ENCODE peak calls at places on chromosomes 7 and 10, in seven cellular contexts. One of them, this sample, is unnamed.

GRCh38 chr10:51425431-51425830 is 274.0 kb downstream of the CSTF2T start:
- DNase-seq in GM19239: no peak
- DNase-seq in left cardiac atrium: peak
- DNase-seq in iPS DF 6.9: no peak
- DNase-seq in fibroblast of pulmonary artery: peak
- DNase-seq in dorsolateral prefrontal cortex: no peak
- DNase-seq in smooth muscle cell of the brain vasculature: peak
- DNase-seq in this sample: no peak

GRCh38 chr10:72276013-72276387 is 2.3 kb downstream of the DDIT4 start:
- DNase-seq in GM19239: no peak
- DNase-seq in left cardiac atrium: no peak
- DNase-seq in iPS DF 6.9: no peak
- DNase-seq in fibroblast of pulmonary artery: peak
- DNase-seq in dorsolateral prefrontal cortex: no peak
- DNase-seq in smooth muscle cell of the brain vasculature: no peak
- DNase-seq in this sample: no peak

GRCh38 chr7:128831994-128832879 is 2.0 kb downstream of the FLNC start:
- DNase-seq in GM19239: no peak
- DNase-seq in left cardiac atrium: peak
- DNase-seq in iPS DF 6.9: no peak
- DNase-seq in fibroblast of pulmonary artery: peak
- DNase-seq in dorsolateral prefrontal cortex: no peak
- DNase-seq in smooth muscle cell of the brain vasculature: no peak
- DNase-seq in this sample: peak

GRCh38 chr7:33880787-33881186 is 24.6 kb upstream of the BMPER start:
- DNase-seq in GM19239: no peak
- DNase-seq in left cardiac atrium: no peak
- DNase-seq in iPS DF 6.9: no peak
- DNase-seq in fibroblast of pulmonary artery: peak
- DNase-seq in dorsolateral prefrontal cortex: no peak
- DNase-seq in smooth muscle cell of the brain vasculature: no peak
- DNase-seq in this sample: no peak

GRCh38 chr7:157614457-157615020 is 277.7 kb downstream of the DNAJB6 start:
- DNase-seq in GM19239: no peak
- DNase-seq in left cardiac atrium: no peak
- DNase-seq in iPS DF 6.9: no peak
- DNase-seq in fibroblast of pulmonary artery: no peak
- DNase-seq in dorsolateral prefrontal cortex: no peak
- DNase-seq in smooth muscle cell of the brain vasculature: no peak
- DNase-seq in this sample: no peak

GRCh38 chr10:129274928-129275474 is 192.0 kb upstream of the MGMT start:
- DNase-seq in GM19239: no peak
- DNase-seq in left cardiac atrium: no peak
- DNase-seq in iPS DF 6.9: peak
- DNase-seq in fibroblast of pulmonary artery: no peak
- DNase-seq in dorsolateral prefrontal cortex: no peak
- DNase-seq in smooth muscle cell of the brain vasculature: no peak
- DNase-seq in this sample: no peak

GRCh38 chr10:130434446-130435385 is 298.5 kb downstream of the GLRX3 start:
- DNase-seq in GM19239: no peak
- DNase-seq in left cardiac atrium: no peak
- DNase-seq in iPS DF 6.9: no peak
- DNase-seq in fibroblast of pulmonary artery: no peak
- DNase-seq in dorsolateral prefrontal cortex: no peak
- DNase-seq in smooth muscle cell of the brain vasculature: no peak
- DNase-seq in this sample: no peak

GRCh38 chr10:62618576-62619408 is 185.7 kb upstream of the ADO start:
- DNase-seq in GM19239: no peak
- DNase-seq in left cardiac atrium: peak
- DNase-seq in iPS DF 6.9: no peak
- DNase-seq in fibroblast of pulmonary artery: peak
- DNase-seq in dorsolateral prefrontal cortex: no peak
- DNase-seq in smooth muscle cell of the brain vasculature: no peak
- DNase-seq in this sample: no peak

GRCh38 chr10:61283489-61284221 is 169.5 kb downstream of the TMEM26 start:
- DNase-seq in GM19239: no peak
- DNase-seq in left cardiac atrium: no peak
- DNase-seq in iPS DF 6.9: no peak
- DNase-seq in fibroblast of pulmonary artery: peak
- DNase-seq in dorsolateral prefrontal cortex: no peak
- DNase-seq in smooth muscle cell of the brain vasculature: no peak
- DNase-seq in this sample: no peak

GRCh38 chr10:33478675-33479125 is 144.2 kb upstream of the NRP1 start:
- DNase-seq in GM19239: no peak
- DNase-seq in left cardiac atrium: no peak
- DNase-seq in iPS DF 6.9: no peak
- DNase-seq in fibroblast of pulmonary artery: no peak
- DNase-seq in dorsolateral prefrontal cortex: no peak
- DNase-seq in smooth muscle cell of the brain vasculature: no peak
- DNase-seq in this sample: no peak

GRCh38 chr7:96187735-96188622 is 133.9 kb downstream of the SLC25A13 start:
- DNase-seq in GM19239: no peak
- DNase-seq in left cardiac atrium: no peak
- DNase-seq in iPS DF 6.9: no peak
- DNase-seq in fibroblast of pulmonary artery: no peak
- DNase-seq in dorsolateral prefrontal cortex: no peak
- DNase-seq in smooth muscle cell of the brain vasculature: no peak
- DNase-seq in this sample: no peak

GRCh38 chr10:101162677-101163076 is 31.6 kb downstream of the TLX1 start:
- DNase-seq in GM19239: no peak
- DNase-seq in left cardiac atrium: no peak
- DNase-seq in iPS DF 6.9: no peak
- DNase-seq in fibroblast of pulmonary artery: no peak
- DNase-seq in dorsolateral prefrontal cortex: no peak
- DNase-seq in smooth muscle cell of the brain vasculature: no peak
- DNase-seq in this sample: no peak

GRCh38 chr10:21975378-21975990 is 28.0 kb downstream of the DNAJC1 start:
- DNase-seq in GM19239: no peak
- DNase-seq in left cardiac atrium: no peak
- DNase-seq in iPS DF 6.9: no peak
- DNase-seq in fibroblast of pulmonary artery: no peak
- DNase-seq in dorsolateral prefrontal cortex: no peak
- DNase-seq in smooth muscle cell of the brain vasculature: no peak
- DNase-seq in this sample: no peak

GRCh38 chr10:97640868-97641811 is 669 bp downstream of the PI4K2A start:
- DNase-seq in GM19239: no peak
- DNase-seq in left cardiac atrium: peak
- DNase-seq in iPS DF 6.9: no peak
- DNase-seq in fibroblast of pulmonary artery: peak
- DNase-seq in dorsolateral prefrontal cortex: no peak
- DNase-seq in smooth muscle cell of the brain vasculature: no peak
- DNase-seq in this sample: peak

GRCh38 chr10:5698062-5698461 is 13.4 kb downstream of the TASOR2 start:
- DNase-seq in GM19239: no peak
- DNase-seq in left cardiac atrium: no peak
- DNase-seq in iPS DF 6.9: no peak
- DNase-seq in fibroblast of pulmonary artery: no peak
- DNase-seq in dorsolateral prefrontal cortex: no peak
- DNase-seq in smooth muscle cell of the brain vasculature: no peak
- DNase-seq in this sample: no peak

GRCh38 chr10:122471531-122472177 is 10.3 kb downstream of the HTRA1 start:
- DNase-seq in GM19239: no peak
- DNase-seq in left cardiac atrium: no peak
- DNase-seq in iPS DF 6.9: no peak
- DNase-seq in fibroblast of pulmonary artery: no peak
- DNase-seq in dorsolateral prefrontal cortex: no peak
- DNase-seq in smooth muscle cell of the brain vasculature: no peak
- DNase-seq in this sample: no peak

GRCh38 chr10:7956508-7956907 is 98.0 kb upstream of the GATA3 start:
- DNase-seq in GM19239: peak
- DNase-seq in left cardiac atrium: no peak
- DNase-seq in iPS DF 6.9: no peak
- DNase-seq in fibroblast of pulmonary artery: peak
- DNase-seq in dorsolateral prefrontal cortex: no peak
- DNase-seq in smooth muscle cell of the brain vasculature: no peak
- DNase-seq in this sample: no peak

GRCh38 chr7:120554960-120555571 is 282.1 kb downstream of the KCND2 start:
- DNase-seq in GM19239: peak
- DNase-seq in left cardiac atrium: no peak
- DNase-seq in iPS DF 6.9: peak
- DNase-seq in fibroblast of pulmonary artery: peak
- DNase-seq in dorsolateral prefrontal cortex: no peak
- DNase-seq in smooth muscle cell of the brain vasculature: no peak
- DNase-seq in this sample: no peak

GRCh38 chr7:122316467-122317394 is 12.2 kb upstream of the FEZF1 start:
- DNase-seq in GM19239: no peak
- DNase-seq in left cardiac atrium: no peak
- DNase-seq in iPS DF 6.9: no peak
- DNase-seq in fibroblast of pulmonary artery: no peak
- DNase-seq in dorsolateral prefrontal cortex: no peak
- DNase-seq in smooth muscle cell of the brain vasculature: no peak
- DNase-seq in this sample: no peak

GRCh38 chr10:99775850-99776249 is 6.6 kb upstream of the ABCC2 start:
- DNase-seq in GM19239: no peak
- DNase-seq in left cardiac atrium: no peak
- DNase-seq in iPS DF 6.9: no peak
- DNase-seq in fibroblast of pulmonary artery: peak
- DNase-seq in dorsolateral prefrontal cortex: no peak
- DNase-seq in smooth muscle cell of the brain vasculature: peak
- DNase-seq in this sample: no peak

GRCh38 chr7:123424463-123424862 is 109.9 kb downstream of the IQUB start:
- DNase-seq in GM19239: no peak
- DNase-seq in left cardiac atrium: no peak
- DNase-seq in iPS DF 6.9: no peak
- DNase-seq in fibroblast of pulmonary artery: no peak
- DNase-seq in dorsolateral prefrontal cortex: no peak
- DNase-seq in smooth muscle cell of the brain vasculature: no peak
- DNase-seq in this sample: no peak

GRCh38 chr10:78045237-78045636 is 11.6 kb downstream of the RPS24 start:
- DNase-seq in GM19239: no peak
- DNase-seq in left cardiac atrium: no peak
- DNase-seq in iPS DF 6.9: no peak
- DNase-seq in fibroblast of pulmonary artery: no peak
- DNase-seq in dorsolateral prefrontal cortex: no peak
- DNase-seq in smooth muscle cell of the brain vasculature: no peak
- DNase-seq in this sample: no peak

GRCh38 chr7:29878081-29878688 is 71.9 kb downstream of the WIPF3 start:
- DNase-seq in GM19239: no peak
- DNase-seq in left cardiac atrium: no peak
- DNase-seq in iPS DF 6.9: no peak
- DNase-seq in fibroblast of pulmonary artery: peak
- DNase-seq in dorsolateral prefrontal cortex: no peak
- DNase-seq in smooth muscle cell of the brain vasculature: peak
- DNase-seq in this sample: no peak

GRCh38 chr7:27238979-27239779 is 3.4 kb upstream of the EVX1 start:
- DNase-seq in GM19239: no peak
- DNase-seq in left cardiac atrium: no peak
- DNase-seq in iPS DF 6.9: no peak
- DNase-seq in fibroblast of pulmonary artery: no peak
- DNase-seq in dorsolateral prefrontal cortex: no peak
- DNase-seq in smooth muscle cell of the brain vasculature: no peak
- DNase-seq in this sample: no peak

GRCh38 chr10:93707623-93708022 is 5.2 kb upstream of the FRA10AC1 start:
- DNase-seq in GM19239: no peak
- DNase-seq in left cardiac atrium: no peak
- DNase-seq in iPS DF 6.9: no peak
- DNase-seq in fibroblast of pulmonary artery: no peak
- DNase-seq in dorsolateral prefrontal cortex: no peak
- DNase-seq in smooth muscle cell of the brain vasculature: no peak
- DNase-seq in this sample: no peak

GRCh38 chr7:44087914-44088838 is 5.8 kb upstream of the POLM start:
- DNase-seq in GM19239: no peak
- DNase-seq in left cardiac atrium: peak
- DNase-seq in iPS DF 6.9: no peak
- DNase-seq in fibroblast of pulmonary artery: peak
- DNase-seq in dorsolateral prefrontal cortex: no peak
- DNase-seq in smooth muscle cell of the brain vasculature: peak
- DNase-seq in this sample: no peak

GRCh38 chr7:112080974-112081373 is 125.2 kb downstream of the DOCK4 start:
- DNase-seq in GM19239: peak
- DNase-seq in left cardiac atrium: no peak
- DNase-seq in iPS DF 6.9: no peak
- DNase-seq in fibroblast of pulmonary artery: peak
- DNase-seq in dorsolateral prefrontal cortex: no peak
- DNase-seq in smooth muscle cell of the brain vasculature: peak
- DNase-seq in this sample: no peak

GRCh38 chr10:18097524-18097923 is 42.7 kb upstream of the CACNB2 start:
- DNase-seq in GM19239: no peak
- DNase-seq in left cardiac atrium: no peak
- DNase-seq in iPS DF 6.9: no peak
- DNase-seq in fibroblast of pulmonary artery: peak
- DNase-seq in dorsolateral prefrontal cortex: no peak
- DNase-seq in smooth muscle cell of the brain vasculature: no peak
- DNase-seq in this sample: no peak

GRCh38 chr7:96973986-96974385 is 31.4 kb upstream of the DLX6 start:
- DNase-seq in GM19239: no peak
- DNase-seq in left cardiac atrium: no peak
- DNase-seq in iPS DF 6.9: no peak
- DNase-seq in fibroblast of pulmonary artery: peak
- DNase-seq in dorsolateral prefrontal cortex: no peak
- DNase-seq in smooth muscle cell of the brain vasculature: no peak
- DNase-seq in this sample: no peak

GRCh38 chr7:124652237-124652636 is 113.4 kb downstream of the GPR37 start:
- DNase-seq in GM19239: no peak
- DNase-seq in left cardiac atrium: no peak
- DNase-seq in iPS DF 6.9: no peak
- DNase-seq in fibroblast of pulmonary artery: no peak
- DNase-seq in dorsolateral prefrontal cortex: no peak
- DNase-seq in smooth muscle cell of the brain vasculature: no peak
- DNase-seq in this sample: no peak

GRCh38 chr10:11377267-11377666 is 234.2 kb downstream of the USP6NL start:
- DNase-seq in GM19239: no peak
- DNase-seq in left cardiac atrium: no peak
- DNase-seq in iPS DF 6.9: no peak
- DNase-seq in fibroblast of pulmonary artery: no peak
- DNase-seq in dorsolateral prefrontal cortex: no peak
- DNase-seq in smooth muscle cell of the brain vasculature: no peak
- DNase-seq in this sample: no peak

GRCh38 chr7:17546206-17546998 is 247.9 kb downstream of the AHR start:
- DNase-seq in GM19239: no peak
- DNase-seq in left cardiac atrium: no peak
- DNase-seq in iPS DF 6.9: no peak
- DNase-seq in fibroblast of pulmonary artery: peak
- DNase-seq in dorsolateral prefrontal cortex: no peak
- DNase-seq in smooth muscle cell of the brain vasculature: no peak
- DNase-seq in this sample: no peak

GRCh38 chr7:91194841-91195240 is 69.4 kb upstream of the FZD1 start:
- DNase-seq in GM19239: no peak
- DNase-seq in left cardiac atrium: no peak
- DNase-seq in iPS DF 6.9: no peak
- DNase-seq in fibroblast of pulmonary artery: no peak
- DNase-seq in dorsolateral prefrontal cortex: no peak
- DNase-seq in smooth muscle cell of the brain vasculature: no peak
- DNase-seq in this sample: no peak